ENCODE peak calls at places on chromosomes 12 and 14, in four cellular contexts. One of them, this sample, is unnamed.

GRCh38 chr12:114248527-114248926 is 157.4 kb downstream of the TBX5 start:
- DNase-seq in transverse colon: no peak
- DNase-seq in suprapubic skin: no peak
- DNase-seq in cardiac muscle cell: no peak
- DNase-seq in this sample: no peak

GRCh38 chr14:99950191-99950590 is 115.0 kb upstream of the EVL start:
- DNase-seq in suprapubic skin: no peak
- DNase-seq in cardiac muscle cell: no peak
- DNase-seq in transverse colon: no peak
- DNase-seq in this sample: no peak

GRCh38 chr14:99389171-99389826 is 91.4 kb downstream of the SETD3 start:
- DNase-seq in transverse colon: peak; percentile 67
- DNase-seq in cardiac muscle cell: peak; percentile 46
- DNase-seq in suprapubic skin: no peak
- DNase-seq in this sample: peak; percentile 67

GRCh38 chr14:56119221-56119967 is 1.2 kb downstream of the PELI2 start:
- DNase-seq in cardiac muscle cell: peak; percentile 55
- DNase-seq in suprapubic skin: peak; percentile 73
- DNase-seq in transverse colon: peak; percentile 37
- DNase-seq in this sample: peak; percentile 54

GRCh38 chr14:95183082-95183481 is 25.8 kb upstream of the DICER1 start:
- DNase-seq in suprapubic skin: no peak
- DNase-seq in transverse colon: no peak
- DNase-seq in cardiac muscle cell: no peak
- DNase-seq in this sample: no peak

GRCh38 chr12:57622293-57623245 is 10.4 kb downstream of the B4GALNT1 start:
- DNase-seq in suprapubic skin: no peak
- DNase-seq in cardiac muscle cell: no peak
- DNase-seq in transverse colon: no peak
- DNase-seq in this sample: no peak

GRCh38 chr12:132178314-132178713 is 34.1 kb downstream of the NOC4L start:
- DNase-seq in transverse colon: no peak
- DNase-seq in cardiac muscle cell: no peak
- DNase-seq in suprapubic skin: no peak
- DNase-seq in this sample: no peak

GRCh38 chr12:28446031-28446430 is 255.8 kb downstream of the CCDC91 start:
- DNase-seq in transverse colon: no peak
- DNase-seq in suprapubic skin: no peak
- DNase-seq in cardiac muscle cell: no peak
- DNase-seq in this sample: no peak

GRCh38 chr12:26798013-26798412 is 35.0 kb downstream of the ITPR2 start:
- DNase-seq in suprapubic skin: no peak
- DNase-seq in transverse colon: no peak
- DNase-seq in cardiac muscle cell: peak; percentile 55
- DNase-seq in this sample: no peak

GRCh38 chr12:13474381-13474780 is 277.9 kb downstream of the EMP1 start:
- DNase-seq in cardiac muscle cell: no peak
- DNase-seq in transverse colon: no peak
- DNase-seq in suprapubic skin: no peak
- DNase-seq in this sample: no peak

GRCh38 chr12:109915171-109916040 is 15.3 kb downstream of the TCHP start:
- DNase-seq in suprapubic skin: no peak
- DNase-seq in transverse colon: no peak
- DNase-seq in cardiac muscle cell: no peak
- DNase-seq in this sample: no peak

GRCh38 chr14:63933110-63933509 is 80.3 kb downstream of the SYNE2 start:
- DNase-seq in transverse colon: no peak
- DNase-seq in suprapubic skin: no peak
- DNase-seq in cardiac muscle cell: no peak
- DNase-seq in this sample: no peak

GRCh38 chr14:75793806-75794205 is 132.8 kb downstream of the TTLL5 start:
- DNase-seq in transverse colon: no peak
- DNase-seq in cardiac muscle cell: peak; percentile 55
- DNase-seq in suprapubic skin: no peak
- DNase-seq in this sample: peak; percentile 50

GRCh38 chr12:103986823-103987222 is 21.2 kb downstream of the TDG start:
- DNase-seq in cardiac muscle cell: no peak
- DNase-seq in transverse colon: no peak
- DNase-seq in suprapubic skin: no peak
- DNase-seq in this sample: no peak

GRCh38 chr14:102500190-102500661 is 9.3 kb downstream of the ANKRD9 start:
- DNase-seq in cardiac muscle cell: peak; percentile 96
- DNase-seq in transverse colon: peak; percentile 44
- DNase-seq in suprapubic skin: peak; percentile 85
- DNase-seq in this sample: peak; percentile 70

GRCh38 chr12:105218434-105218833 is 17.5 kb downstream of the APPL2 start:
- DNase-seq in transverse colon: no peak
- DNase-seq in cardiac muscle cell: no peak
- DNase-seq in suprapubic skin: no peak
- DNase-seq in this sample: no peak

GRCh38 chr12:49873361-49873934 is 30.3 kb downstream of the FAIM2 start:
- DNase-seq in cardiac muscle cell: peak; percentile 48
- DNase-seq in transverse colon: no peak
- DNase-seq in suprapubic skin: no peak
- DNase-seq in this sample: no peak

GRCh38 chr12:104643093-104643646 is 186.4 kb downstream of the CHST11 start:
- DNase-seq in suprapubic skin: no peak
- DNase-seq in transverse colon: no peak
- DNase-seq in cardiac muscle cell: no peak
- DNase-seq in this sample: no peak

GRCh38 chr12:45407188-45407850 is 191.4 kb downstream of the ANO6 start:
- DNase-seq in cardiac muscle cell: peak; percentile 38
- DNase-seq in transverse colon: no peak
- DNase-seq in suprapubic skin: no peak
- DNase-seq in this sample: no peak

GRCh38 chr14:54722791-54723432 is 156.0 kb downstream of the SAMD4A start:
- DNase-seq in cardiac muscle cell: peak; percentile 70
- DNase-seq in suprapubic skin: no peak
- DNase-seq in transverse colon: no peak
- DNase-seq in this sample: no peak

GRCh38 chr14:29126361-29126760 is 359.8 kb downstream of the FOXG1 start:
- DNase-seq in suprapubic skin: no peak
- DNase-seq in cardiac muscle cell: no peak
- DNase-seq in transverse colon: no peak
- DNase-seq in this sample: no peak

GRCh38 chr12:129826273-129826672 is 77.6 kb downstream of the TMEM132D start:
- DNase-seq in suprapubic skin: no peak
- DNase-seq in transverse colon: no peak
- DNase-seq in cardiac muscle cell: no peak
- DNase-seq in this sample: no peak

GRCh38 chr12:128323526-128323925 is 56.6 kb downstream of the TMEM132C start:
- DNase-seq in suprapubic skin: no peak
- DNase-seq in transverse colon: no peak
- DNase-seq in cardiac muscle cell: no peak
- DNase-seq in this sample: no peak

GRCh38 chr12:70052931-70053497 is 190.2 kb upstream of the CNOT2 start:
- DNase-seq in cardiac muscle cell: peak; percentile 94
- DNase-seq in transverse colon: peak; percentile 59
- DNase-seq in suprapubic skin: no peak
- DNase-seq in this sample: no peak

GRCh38 chr12:2836004-2836403 is 1.2 kb upstream of the NRIP2 start:
- DNase-seq in suprapubic skin: no peak
- DNase-seq in cardiac muscle cell: no peak
- DNase-seq in transverse colon: no peak
- DNase-seq in this sample: no peak

GRCh38 chr14:35883677-35884293 is 57.6 kb downstream of the BRMS1L start:
- DNase-seq in suprapubic skin: no peak
- DNase-seq in cardiac muscle cell: peak; percentile 50
- DNase-seq in transverse colon: peak; percentile 29
- DNase-seq in this sample: peak; percentile 46

GRCh38 chr12:111444706-111445310 is 39.1 kb downstream of the SH2B3 start:
- DNase-seq in suprapubic skin: no peak
- DNase-seq in transverse colon: peak; percentile 80
- DNase-seq in cardiac muscle cell: peak; percentile 43
- DNase-seq in this sample: peak; percentile 60

GRCh38 chr12:81128930-81129554 is 51.2 kb downstream of the ACSS3 start:
- DNase-seq in cardiac muscle cell: peak; percentile 61
- DNase-seq in suprapubic skin: no peak
- DNase-seq in transverse colon: no peak
- DNase-seq in this sample: peak; percentile 50

GRCh38 chr12:52573743-52574142 is at the start of gene KRT74:
- DNase-seq in cardiac muscle cell: no peak
- DNase-seq in transverse colon: no peak
- DNase-seq in suprapubic skin: no peak
- DNase-seq in this sample: no peak

GRCh38 chr12:60180298-60180697 is 584.5 kb downstream of the SLC16A7 start:
- DNase-seq in suprapubic skin: no peak
- DNase-seq in cardiac muscle cell: no peak
- DNase-seq in transverse colon: no peak
- DNase-seq in this sample: no peak

GRCh38 chr12:61996717-61997116 is 263.5 kb upstream of the USP15 start:
- DNase-seq in suprapubic skin: no peak
- DNase-seq in transverse colon: no peak
- DNase-seq in cardiac muscle cell: no peak
- DNase-seq in this sample: no peak

GRCh38 chr14:101477648-101478047 is 83.6 kb upstream of the DIO3 start:
- DNase-seq in transverse colon: no peak
- DNase-seq in suprapubic skin: no peak
- DNase-seq in cardiac muscle cell: no peak
- DNase-seq in this sample: peak; percentile 7

GRCh38 chr14:33998263-33998662 is 47.4 kb upstream of the EGLN3 start:
- DNase-seq in suprapubic skin: no peak
- DNase-seq in transverse colon: no peak
- DNase-seq in cardiac muscle cell: no peak
- DNase-seq in this sample: no peak

GRCh38 chr12:31267966-31268365 is 58.0 kb downstream of the SINHCAF start:
- DNase-seq in transverse colon: no peak
- DNase-seq in cardiac muscle cell: peak; percentile 41
- DNase-seq in suprapubic skin: no peak
- DNase-seq in this sample: no peak

GRCh38 chr12:1933342-1933992 is 15.0 kb upstream of the CACNA2D4 start:
- DNase-seq in cardiac muscle cell: no peak
- DNase-seq in transverse colon: no peak
- DNase-seq in suprapubic skin: no peak
- DNase-seq in this sample: no peak

GRCh38 chr12:19819231-19819630 is 379.9 kb downstream of the AEBP2 start:
- DNase-seq in cardiac muscle cell: peak; percentile 79
- DNase-seq in suprapubic skin: no peak
- DNase-seq in transverse colon: no peak
- DNase-seq in this sample: peak; percentile 33

GRCh38 chr14:76997257-76997970 is 31.1 kb downstream of the IRF2BPL start:
- DNase-seq in suprapubic skin: no peak
- DNase-seq in transverse colon: no peak
- DNase-seq in cardiac muscle cell: peak; percentile 21
- DNase-seq in this sample: no peak

GRCh38 chr14:77002889-77003288 is 25.6 kb downstream of the IRF2BPL start:
- DNase-seq in suprapubic skin: no peak
- DNase-seq in cardiac muscle cell: no peak
- DNase-seq in transverse colon: no peak
- DNase-seq in this sample: no peak

GRCh38 chr14:77002335-77002734 is 26.2 kb downstream of the IRF2BPL start:
- DNase-seq in cardiac muscle cell: no peak
- DNase-seq in transverse colon: no peak
- DNase-seq in suprapubic skin: no peak
- DNase-seq in this sample: no peak

GRCh38 chr14:76998777-76999366 is 29.6 kb downstream of the IRF2BPL start:
- DNase-seq in cardiac muscle cell: no peak
- DNase-seq in suprapubic skin: no peak
- DNase-seq in transverse colon: no peak
- DNase-seq in this sample: no peak

DNA sequence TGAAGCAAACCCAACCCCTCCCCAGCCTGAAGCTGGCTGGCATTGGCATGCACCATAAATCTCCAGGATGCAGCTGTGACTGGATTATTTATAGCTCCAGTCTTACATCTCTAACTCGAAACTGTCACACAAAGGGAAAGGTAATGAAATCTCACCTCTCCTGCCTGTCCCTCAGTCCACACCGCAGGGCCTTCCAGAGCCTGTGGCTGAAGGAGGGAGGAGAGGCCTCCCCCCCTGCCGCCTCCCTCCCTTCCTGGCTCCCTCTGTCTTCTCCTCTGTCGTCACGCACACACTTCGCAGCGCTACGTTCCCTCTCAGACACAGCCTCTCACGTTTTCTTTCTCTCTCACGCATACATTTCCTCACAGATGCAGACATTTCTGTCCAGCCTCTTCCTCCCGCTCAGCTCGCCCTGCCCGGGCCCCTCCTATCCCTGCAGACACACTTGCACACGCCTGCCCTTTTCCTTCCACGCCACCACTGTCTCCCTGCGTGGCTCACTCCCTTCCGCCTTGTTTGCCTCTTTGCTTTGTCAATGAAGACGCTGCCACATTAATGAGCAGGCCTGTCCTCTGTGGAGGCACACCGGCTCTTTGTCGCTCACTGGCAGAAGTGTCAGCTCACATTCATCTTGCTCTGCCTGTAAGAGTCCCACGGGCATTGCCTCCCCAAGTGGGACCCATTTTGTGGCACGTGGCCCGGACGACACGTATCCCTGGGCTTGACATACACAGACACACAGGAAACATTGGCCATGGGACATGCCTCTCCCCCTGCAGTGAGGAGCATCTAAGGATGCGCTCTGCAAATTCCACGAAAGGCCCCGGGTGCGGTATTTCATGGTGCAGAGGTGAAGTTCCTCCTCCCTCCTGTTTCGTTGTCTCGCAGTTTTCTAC is 27.9 kb downstream of the IRF2BPL start:
- DNase-seq in cardiac muscle cell: peak; percentile 64
- DNase-seq in suprapubic skin: no peak
- DNase-seq in transverse colon: no peak
- DNase-seq in this sample: peak; percentile 50
- H3K27ac ChIP-seq in cardiac muscle cell: peak overlapping the region; percentile 78
- H3K27ac ChIP-seq in suprapubic skin: peak overlapping the region; percentile 64
- H3K27ac ChIP-seq in transverse colon: peak overlapping the region; percentile 51
- H3K27ac ChIP-seq in this sample: no peak overlapping the region

GRCh38 chr14:90676356-90676755 is 139.9 kb downstream of the TTC7B start:
- DNase-seq in cardiac muscle cell: no peak
- DNase-seq in transverse colon: no peak
- DNase-seq in suprapubic skin: no peak
- DNase-seq in this sample: no peak

GRCh38 chr14:90675399-90675798 is 140.8 kb downstream of the TTC7B start:
- DNase-seq in suprapubic skin: no peak
- DNase-seq in cardiac muscle cell: peak; percentile 48
- DNase-seq in transverse colon: no peak
- DNase-seq in this sample: peak; percentile 78

GRCh38 chr14:90674043-90674670 is 142.1 kb downstream of the TTC7B start:
- DNase-seq in cardiac muscle cell: no peak
- DNase-seq in suprapubic skin: no peak
- DNase-seq in transverse colon: no peak
- DNase-seq in this sample: no peak

GRCh38 chr14:90676859-90677258 is 139.4 kb downstream of the TTC7B start:
- DNase-seq in cardiac muscle cell: peak; percentile 76
- DNase-seq in transverse colon: no peak
- DNase-seq in suprapubic skin: no peak
- DNase-seq in this sample: no peak

GRCh38 chr14:90674716-90675115 is 141.5 kb downstream of the TTC7B start:
- DNase-seq in suprapubic skin: no peak
- DNase-seq in cardiac muscle cell: no peak
- DNase-seq in transverse colon: no peak
- DNase-seq in this sample: no peak
- TF ChIP-seq CTCF in suprapubic skin: no peak
- TF ChIP-seq CTCF in cardiac muscle cell: no peak
- TF ChIP-seq CTCF in transverse colon: no peak
- TF ChIP-seq CTCF in this sample: no peak

GRCh38 chr12:89768586-89769482 is 60.2 kb upstream of the ATP2B1 start:
- DNase-seq in cardiac muscle cell: peak; percentile 76
- DNase-seq in suprapubic skin: no peak
- DNase-seq in transverse colon: peak; percentile 25
- DNase-seq in this sample: peak; percentile 36
- H3K27ac ChIP-seq in cardiac muscle cell: no peak overlapping the region
- H3K27ac ChIP-seq in suprapubic skin: no peak overlapping the region
- H3K27ac ChIP-seq in transverse colon: no peak overlapping the region
- H3K27ac ChIP-seq in this sample: no peak overlapping the region

GRCh38 chr12:11959117-11959823 is 111.5 kb upstream of the BCL2L14 start:
- DNase-seq in transverse colon: no peak
- DNase-seq in suprapubic skin: no peak
- DNase-seq in cardiac muscle cell: no peak
- DNase-seq in this sample: no peak
- TF ChIP-seq CTCF in transverse colon: no peak
- TF ChIP-seq CTCF in suprapubic skin: no peak
- TF ChIP-seq CTCF in cardiac muscle cell: no peak
- TF ChIP-seq CTCF in this sample: no peak